ENCODE peak calls at places on chromosomes 16 and 17, in eight cellular contexts. C is uterus, E is right lobe of liver, Q is astrocyte, T is H9, M is fibroblast of lung, V is cardiac muscle cell, H is PC-3. D is an unnamed sample.

GRCh38 chr16:57994778-57995177 is 5.7 kb downstream of the ZNF319 start:
- DNase-seq in C (no peak), E (peak), Q (no peak), T (peak), M (peak), V (peak), H (peak), D (no peak)

GRCh38 chr16:78183886-78184553 is 84.6 kb downstream of the WWOX start:
- DNase-seq in C (peak), E (no peak), Q (no peak), T (no peak), M (peak), V (no peak), H (no peak), D (no peak)

GRCh38 chr17:59124665-59125064 is 18.0 kb upstream of the TRIM37 start:
- DNase-seq in C (no peak), E (no peak), Q (no peak), T (no peak), M (no peak), V (no peak), H (peak), D (no peak)

GRCh38 chr17:30567231-30568116 is 90.3 kb downstream of the GOSR1 start:
- DNase-seq in C (no peak), E (no peak), Q (no peak), T (no peak), M (no peak), V (no peak), H (no peak), D (no peak)

GRCh38 chr17:27443491-27443890 is 12.8 kb upstream of the KSR1 start:
- DNase-seq in C (no peak), E (no peak), Q (no peak), T (no peak), M (no peak), V (no peak), H (no peak), D (no peak)

GRCh38 chr16:9837481-9837880 is 344.7 kb downstream of the GRIN2A start:
- DNase-seq in C (no peak), E (no peak), Q (no peak), T (no peak), M (no peak), V (no peak), H (no peak), D (no peak)

GRCh38 chr17:19650826-19651225 is 2.3 kb downstream of the ALDH3A2 start:
- DNase-seq in C (no peak), E (no peak), Q (peak), T (no peak), M (peak), V (no peak), H (peak), D (no peak)

GRCh38 chr16:74842413-74842812 is 67.8 kb upstream of the FA2H start:
- DNase-seq in C (no peak), E (no peak), Q (no peak), T (no peak), M (no peak), V (no peak), H (no peak), D (no peak)

GRCh38 chr16:67286441-67287235 is 7.3 kb downstream of the PLEKHG4 start:
- DNase-seq in C (no peak), E (no peak), Q (peak), T (no peak), M (no peak), V (no peak), H (no peak), D (no peak)

GRCh38 chr16:2042171-2042570 is 5.5 kb downstream of the NTHL1 start:
- DNase-seq in C (no peak), E (peak), Q (no peak), T (no peak), M (no peak), V (no peak), H (no peak), D (no peak)

GRCh38 chr17:69561462-69561861 is 147.0 kb downstream of the MAP2K6 start:
- DNase-seq in C (no peak), E (no peak), Q (no peak), T (no peak), M (no peak), V (no peak), H (peak), D (no peak)

GRCh38 chr17:60280673-60281072 is 111.3 kb downstream of the USP32 start:
- DNase-seq in C (no peak), E (no peak), Q (no peak), T (no peak), M (no peak), V (no peak), H (no peak), D (no peak)

GRCh38 chr17:4130715-4131114 is 12.1 kb downstream of the ZZEF1 start:
- DNase-seq in C (no peak), E (no peak), Q (no peak), T (no peak), M (peak), V (no peak), H (no peak), D (no peak)

GRCh38 chr17:16178836-16179235 is 36.5 kb downstream of the NCOR1 start:
- DNase-seq in C (no peak), E (no peak), Q (no peak), T (no peak), M (peak), V (no peak), H (peak), D (no peak)

GRCh38 chr16:379183-379960 is 2.4 kb downstream of the PGAP6 start:
- DNase-seq in C (no peak), E (peak), Q (no peak), T (peak), M (no peak), V (no peak), H (no peak), D (no peak)

GRCh38 chr17:2388705-2389099 is 12.2 kb downstream of the MNT start:
- DNase-seq in C (no peak), E (no peak), Q (no peak), T (peak), M (no peak), V (no peak), H (no peak), D (no peak)

GRCh38 chr17:68207651-68208253 is 40.1 kb upstream of the AMZ2 start:
- DNase-seq in C (no peak), E (no peak), Q (no peak), T (no peak), M (no peak), V (no peak), H (no peak), D (no peak)

GRCh38 chr16:12468552-12468951 is 335.1 kb downstream of the CPPED1 start:
- DNase-seq in C (no peak), E (no peak), Q (no peak), T (peak), M (no peak), V (no peak), H (no peak), D (no peak)

GRCh38 chr16:79047337-79047736 is 553.2 kb downstream of the MAF start:
- DNase-seq in C (no peak), E (no peak), Q (no peak), T (no peak), M (no peak), V (no peak), H (peak), D (peak)

GRCh38 chr16:269061-269796 is 6.5 kb downstream of the RGS11 start:
- DNase-seq in C (no peak), E (no peak), Q (no peak), T (peak), M (no peak), V (no peak), H (no peak), D (no peak)

GRCh38 chr17:35807371-35808144 is 1.7 kb upstream of the TAF15 start:
- DNase-seq in C (no peak), E (no peak), Q (peak), T (no peak), M (peak), V (peak), H (peak), D (no peak)

GRCh38 chr17:12522336-12522735 is 143.4 kb upstream of the MYOCD start:
- DNase-seq in C (no peak), E (no peak), Q (no peak), T (no peak), M (no peak), V (no peak), H (no peak), D (no peak)

GRCh38 chr17:12519956-12520594 is 145.6 kb upstream of the MYOCD start:
- DNase-seq in C (no peak), E (no peak), Q (peak), T (no peak), M (no peak), V (no peak), H (peak), D (no peak)

GRCh38 chr17:12521416-12521815 is 144.3 kb upstream of the MYOCD start:
- DNase-seq in C (no peak), E (no peak), Q (no peak), T (no peak), M (peak), V (no peak), H (no peak), D (no peak)

GRCh38 chr17:12523244-12523643 is 142.4 kb upstream of the MYOCD start:
- DNase-seq in C (no peak), E (no peak), Q (no peak), T (no peak), M (no peak), V (no peak), H (no peak), D (no peak)

GRCh38 chr17:12522743-12523181 is 142.9 kb upstream of the MYOCD start:
- DNase-seq in C (no peak), E (no peak), Q (peak), T (no peak), M (peak), V (peak), H (peak), D (peak)
- H3K27ac ChIP-seq in C (no peak), E (no peak), Q (no peak), T (no peak), M (no peak), V (peak), H (no peak), D (no peak)

GRCh38 chr17:80766290-80766689 is 221.7 kb downstream of the RPTOR start:
- DNase-seq in C (no peak), E (no peak), Q (no peak), T (no peak), M (no peak), V (no peak), H (no peak), D (no peak)
- TF ChIP-seq CTCF in C (no peak), E (no peak), Q (no peak), T (no peak), M (no peak), V (no peak), H (no peak), D (no peak)

DNA sequence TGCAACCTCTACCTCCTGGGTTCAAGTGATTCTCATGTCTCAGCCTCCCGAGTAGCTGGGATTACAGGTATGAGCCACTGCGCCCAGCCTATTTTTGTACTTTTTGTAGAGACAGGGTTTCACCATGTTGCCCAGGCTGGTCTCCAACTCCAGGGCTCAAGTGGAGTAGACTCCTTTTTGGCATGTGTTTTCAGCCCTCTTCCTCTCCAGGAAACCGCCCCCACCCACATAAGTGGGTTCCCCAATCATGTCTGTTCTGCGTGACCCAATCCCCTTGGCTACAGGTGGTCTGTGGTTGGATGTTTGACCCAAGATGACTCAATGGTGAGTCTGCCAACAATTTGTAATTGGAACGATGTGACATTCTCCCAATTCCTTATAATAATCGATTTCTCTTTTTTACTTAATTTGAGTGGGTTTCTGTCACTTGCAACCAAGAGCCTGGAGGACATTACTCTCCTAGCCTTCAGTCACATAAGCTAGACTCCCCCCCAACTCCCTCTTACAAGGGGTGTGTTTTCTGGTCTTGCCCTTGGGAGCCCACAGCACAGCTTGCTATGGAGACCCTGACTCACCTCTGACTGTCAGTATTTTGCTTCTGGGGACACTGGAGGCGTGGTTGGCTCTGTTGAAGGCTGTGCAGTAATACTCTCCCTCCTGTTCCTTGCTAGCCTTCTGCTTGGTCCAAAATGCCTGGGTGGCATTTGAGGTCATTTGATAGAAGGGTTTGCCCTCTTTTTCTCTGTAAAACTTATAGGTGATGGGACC is 34.9 kb downstream of the PECAM1 start:
- DNase-seq in C (no peak), E (no peak), Q (peak), T (no peak), M (peak), V (peak), H (peak), D (no peak)
- H3K27ac ChIP-seq in C (no peak), E (no peak), Q (peak), T (no peak), M (no peak), V (no peak), H (peak), D (peak)

GRCh38 chr16:69485816-69486215 is 61.4 kb downstream of the CYB5B start:
- DNase-seq in C (no peak), E (no peak), Q (no peak), T (no peak), M (no peak), V (no peak), H (no peak), D (no peak)
- TF ChIP-seq CTCF in C (no peak), E (no peak), Q (no peak), T (no peak), M (no peak), V (no peak), H (no peak), D (no peak)

D was measured in RWPE1.